ENCODE peak calls at places on chromosome 2, in seven cellular contexts. W, Q, L, J, O, H and M are unnamed samples.

GRCh38 chr2:219726916-219727315 is 99.5 kb downstream of the SLC4A3 start:
- DNase-seq in O (no peak), Q (peak), H (no peak), J (no peak), L (peak), W (no peak), M (no peak)

GRCh38 chr2:105768176-105768575 is 23.5 kb downstream of the NCK2 start:
- DNase-seq in O (no peak), H (no peak), J (no peak), L (no peak), W (no peak), Q (no peak), M (no peak)

GRCh38 chr2:955829-956731 is 5.4 kb downstream of the SNTG2 start:
- DNase-seq in J (no peak), W (no peak), L (peak), O (no peak), Q (no peak), H (no peak), M (no peak)

GRCh38 chr2:120874876-120875275 is 139.2 kb downstream of the GLI2 start:
- DNase-seq in L (no peak), Q (no peak), O (no peak), H (no peak), J (no peak), W (no peak), M (no peak)

GRCh38 chr2:65604246-65604645 is 171.8 kb upstream of the SPRED2 start:
- DNase-seq in Q (peak), L (no peak), J (peak), H (peak), O (peak), W (peak), M (no peak)

GRCh38 chr2:42854207-42854818 is 61.9 kb upstream of the HAAO start:
- DNase-seq in J (peak), W (no peak), O (no peak), H (peak), L (no peak), Q (peak), M (no peak)

GRCh38 chr2:25330273-25330672 is 11.5 kb downstream of the DNMT3A start:
- DNase-seq in W (no peak), O (no peak), J (no peak), Q (no peak), H (no peak), L (no peak), M (no peak)

GRCh38 chr2:201266629-201267028 is 6.3 kb downstream of the CASP8 start:
- DNase-seq in L (no peak), J (no peak), H (no peak), Q (no peak), W (no peak), O (no peak), M (no peak)

GRCh38 chr2:37318401-37318800 is 6.2 kb downstream of the PRKD3 start:
- DNase-seq in Q (no peak), O (no peak), W (no peak), J (peak), H (peak), L (no peak), M (no peak)

GRCh38 chr2:37376421-37377186 is 32.2 kb downstream of the QPCT start:
- DNase-seq in J (peak), Q (no peak), O (peak), L (no peak), H (no peak), W (no peak), M (no peak)

GRCh38 chr2:237574894-237575868 is 8.8 kb downstream of the PRLH start:
- DNase-seq in H (no peak), L (no peak), Q (peak), W (peak), O (peak), J (no peak), M (no peak)

GRCh38 chr2:80151651-80152050 is 152.9 kb downstream of the LRRTM1 start:
- DNase-seq in L (no peak), W (no peak), O (no peak), J (no peak), H (no peak), Q (no peak), M (no peak)

GRCh38 chr2:122706757-122707223 is 951.3 kb downstream of the TSN start:
- DNase-seq in L (no peak), O (no peak), J (no peak), W (no peak), H (no peak), Q (no peak), M (no peak)

GRCh38 chr2:78992451-78992806 is 33.1 kb upstream of the REG3G start:
- DNase-seq in H (peak), J (no peak), W (no peak), L (peak), Q (peak), O (peak), M (peak)

GRCh38 chr2:20208487-20208882 is 16.4 kb downstream of the SDC1 start:
- DNase-seq in J (no peak), O (no peak), W (no peak), H (peak), Q (no peak), L (no peak), M (no peak)

GRCh38 chr2:237475704-237476107 is 11.3 kb upstream of the MLPH start:
- DNase-seq in J (peak), O (no peak), Q (peak), W (no peak), L (no peak), H (peak), M (peak)

GRCh38 chr2:98486374-98486981 is 41.8 kb downstream of the INPP4A start:
- DNase-seq in L (no peak), O (no peak), H (no peak), J (no peak), Q (no peak), W (no peak), M (no peak)

GRCh38 chr2:109410021-109410815 is 203.5 kb downstream of the SEPTIN10 start:
- DNase-seq in H (no peak), L (no peak), O (no peak), W (no peak), J (peak), Q (peak), M (peak)

GRCh38 chr2:25103287-25103871 is 61.5 kb downstream of the EFR3B start:
- DNase-seq in O (no peak), L (no peak), W (no peak), J (peak), Q (no peak), H (peak), M (no peak)

GRCh38 chr2:189143930-189144329 is 35.6 kb downstream of the COL5A2 start:
- DNase-seq in O (no peak), J (peak), W (no peak), L (no peak), H (peak), Q (no peak), M (no peak)

GRCh38 chr2:39947294-39948015 is 168.4 kb upstream of the THUMPD2 start:
- DNase-seq in J (no peak), L (no peak), Q (no peak), W (no peak), H (no peak), O (no peak), M (no peak)

GRCh38 chr2:224263571-224264043 is 138.3 kb downstream of the FAM124B start:
- DNase-seq in H (peak), Q (no peak), O (no peak), J (peak), L (no peak), W (peak), M (no peak)

GRCh38 chr2:145221032-145221431 is 701.1 kb upstream of the ZEB2 start:
- DNase-seq in O (no peak), L (no peak), H (no peak), Q (peak), J (no peak), W (no peak), M (no peak)

GRCh38 chr2:202932425-202933138 is 20.5 kb downstream of the CARF start:
- DNase-seq in H (peak), J (peak), Q (peak), O (no peak), W (peak), L (no peak), M (no peak)

GRCh38 chr2:98607741-98608117 is 583 bp downstream of the COA5 start:
- DNase-seq in H (peak), L (no peak), W (no peak), O (no peak), Q (no peak), J (peak), M (no peak)

GRCh38 chr2:235390108-235390815 is 103.6 kb upstream of the AGAP1 start:
- DNase-seq in W (no peak), O (no peak), J (peak), H (no peak), Q (no peak), L (no peak), M (no peak)

GRCh38 chr2:209696836-209697711 is 74.6 kb upstream of the UNC80 start:
- DNase-seq in O (no peak), W (no peak), J (no peak), H (no peak), L (no peak), Q (no peak), M (no peak)

GRCh38 chr2:71243548-71244301 is 16.8 kb upstream of the PAIP2B start:
- DNase-seq in L (no peak), W (no peak), Q (peak), H (no peak), J (no peak), O (no peak), M (no peak)

GRCh38 chr2:27249891-27250651 is 12.8 kb downstream of the SLC30A3 start:
- DNase-seq in H (peak), J (peak), Q (peak), O (peak), L (peak), W (no peak), M (peak)

GRCh38 chr2:240999001-240999791 is 778 bp downstream of the SNED1 start:
- DNase-seq in L (peak), O (peak), Q (no peak), W (no peak), J (no peak), H (no peak), M (no peak)

GRCh38 chr2:197383825-197384224 is 51.0 kb downstream of the SF3B1 start:
- DNase-seq in Q (peak), W (no peak), L (no peak), H (no peak), O (no peak), J (no peak), M (no peak)

GRCh38 chr2:191249131-191249813 is 4.1 kb downstream of the MYO1B start:
- DNase-seq in H (peak), J (peak), O (no peak), W (no peak), Q (no peak), L (no peak), M (no peak)

DNA sequence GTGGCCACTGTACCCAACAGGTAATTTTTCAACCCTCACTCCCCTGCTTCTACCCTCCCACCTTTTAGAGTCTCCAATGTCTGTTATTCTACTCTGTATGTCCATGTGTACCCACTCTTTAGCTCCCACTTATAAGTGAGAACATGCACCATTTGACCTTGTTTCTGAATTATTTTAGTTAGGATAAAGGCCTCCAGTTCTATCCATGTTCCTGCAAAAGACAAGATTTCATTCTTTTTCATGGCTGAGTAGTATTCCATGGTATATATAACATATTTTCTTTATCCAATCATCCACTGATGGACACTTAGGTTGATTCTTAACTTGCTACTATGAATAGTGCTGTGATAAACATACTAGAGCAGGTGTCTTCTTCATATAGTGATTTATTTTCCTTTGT is 9.1 kb downstream of the PECR start:
- DNase-seq in O (no peak), J (no peak), W (no peak), H (no peak), L (no peak), Q (no peak), M (no peak)
- H2AK5ac ChIP-seq in O (no peak), J (no peak), W (no peak), H (no peak), L (no peak), Q (no peak), M (no peak)

DNA sequence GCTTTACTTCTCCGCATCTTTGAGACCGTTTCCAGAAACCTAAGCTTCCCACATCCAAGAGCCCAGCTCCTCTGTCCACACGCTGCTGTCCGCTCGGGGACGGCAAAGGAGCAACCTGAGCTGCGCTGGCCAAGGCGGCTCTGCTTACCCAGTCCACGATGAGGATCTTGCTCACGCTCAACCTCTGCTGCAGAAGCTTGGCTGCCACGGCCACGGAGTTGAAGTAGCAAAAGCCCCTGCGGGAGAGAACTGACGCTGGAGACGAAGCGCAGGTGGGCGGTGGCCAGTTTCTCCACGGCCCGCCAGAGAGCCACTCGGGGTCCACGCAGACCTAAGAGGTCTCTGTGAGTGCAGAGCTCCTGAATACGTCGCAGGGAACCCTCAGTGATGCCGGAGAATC is 236.1 kb downstream of the TWIST2 start:
- DNase-seq in W (no peak), O (no peak), J (no peak), L (no peak), Q (no peak), H (no peak), M (no peak)
- H2AK5ac ChIP-seq in W (no peak), O (no peak), J (no peak), L (no peak), Q (no peak), H (no peak), M (no peak)

DNA sequence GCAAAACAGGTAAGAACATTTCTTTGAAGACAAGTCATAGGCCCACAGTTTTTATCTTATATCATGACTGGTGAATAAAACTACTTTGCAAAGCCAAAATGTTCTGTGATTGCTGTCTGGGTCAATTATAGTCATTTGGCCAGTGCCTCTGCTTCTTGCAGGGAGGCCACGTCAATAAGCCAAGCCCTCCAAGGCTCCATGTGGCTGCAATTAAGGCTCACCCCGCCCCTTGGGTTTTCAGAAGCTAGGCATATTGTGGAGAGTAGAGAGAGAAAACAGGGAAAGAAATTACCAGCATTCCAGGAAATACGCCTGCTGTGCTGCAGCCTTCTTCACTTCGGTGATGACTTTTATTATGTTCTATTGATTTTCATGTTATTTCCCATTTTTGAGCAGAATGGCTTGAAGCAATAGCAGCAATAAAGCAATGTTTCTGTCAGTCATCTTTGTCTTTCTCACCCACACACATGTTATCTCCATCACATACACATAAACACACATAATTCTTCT is 319.7 kb downstream of the SOX11 start:
- DNase-seq in Q (peak), J (no peak), L (no peak), H (no peak), O (no peak), W (no peak), M (peak)
- H2AK5ac ChIP-seq in Q (no peak), J (no peak), L (no peak), H (no peak), O (no peak), W (no peak), M (no peak)

GRCh38 chr2:150484461-150484931 is 3.0 kb downstream of the RND3 start:
- DNase-seq in H (peak), L (no peak), Q (no peak), J (peak), O (no peak), W (no peak), M (no peak)
- H2AK5ac ChIP-seq in H (no peak), L (no peak), Q (no peak), J (no peak), O (no peak), W (no peak), M (no peak)

GRCh38 chr2:60652822-60653315 is 99.4 kb upstream of the BCL11A start:
- DNase-seq in L (no peak), Q (no peak), H (no peak), W (no peak), J (no peak), O (no peak), M (no peak)
- H2AK5ac ChIP-seq in L (no peak), Q (no peak), H (no peak), W (no peak), J (no peak), O (no peak), M (no peak)

DNA sequence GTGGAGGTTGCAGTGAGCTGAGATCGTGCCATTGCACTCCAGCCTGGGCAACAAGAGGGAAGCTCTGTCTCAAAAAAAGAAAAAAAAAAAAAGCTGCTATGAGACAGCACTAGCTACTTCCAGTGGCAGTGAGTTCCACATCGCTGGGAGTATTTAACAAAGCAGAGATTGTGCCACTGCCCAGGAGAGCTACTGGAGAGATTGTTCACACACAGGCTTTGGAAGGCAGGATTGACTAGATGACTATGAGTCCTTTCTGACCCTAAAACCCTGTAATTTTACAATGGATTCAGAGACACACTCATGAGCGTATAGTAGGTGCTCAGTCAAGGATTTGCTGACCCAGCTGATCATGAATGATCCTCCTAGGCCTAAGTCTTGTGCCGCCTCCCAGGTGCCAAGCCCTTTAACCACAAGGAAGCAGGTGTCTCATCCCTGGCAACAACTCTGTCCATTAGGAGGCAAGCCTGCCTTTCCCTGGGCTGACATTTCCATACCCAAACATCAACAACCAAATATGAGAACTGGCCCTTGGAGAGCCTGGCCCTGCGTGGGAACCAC is 45.0 kb upstream of the ODC1 start:
- DNase-seq in O (peak), H (no peak), Q (no peak), J (no peak), L (no peak), W (no peak), M (no peak)
- H2AK5ac ChIP-seq in O (no peak), H (no peak), Q (no peak), J (peak), L (no peak), W (no peak), M (no peak)

GRCh38 chr2:222703091-222703490 is 31.6 kb downstream of the MOGAT1 start:
- DNase-seq in O (no peak), L (no peak), Q (no peak), H (no peak), W (no peak), J (no peak), M (no peak)
- H2AK5ac ChIP-seq in O (no peak), L (no peak), Q (no peak), H (no peak), W (no peak), J (peak), M (no peak)

GRCh38 chr2:15974565-15975260 is 34.4 kb downstream of the MYCN start:
- DNase-seq in Q (no peak), O (no peak), W (no peak), H (no peak), J (no peak), L (no peak), M (no peak)
- H2AK5ac ChIP-seq in Q (no peak), O (no peak), W (no peak), H (no peak), J (no peak), L (no peak), M (no peak)